ENCODE peak calls at places on chromosomes 4 and X, in nine cellular contexts. A is endothelial cell of umbilical vein, B is sigmoid colon, E is SK-N-SH, K is stomach, G is HCT116, U is HL-60, Q is H1, W is Panc1. T is an unnamed sample.

GRCh38 chr4:90226734-90227133 is 99.5 kb downstream of the CCSER1 start:
- DNase-seq in A (no peak), B (no peak), E (no peak), K (no peak), G (no peak), U (no peak), Q (no peak), W (no peak), T (no peak)

GRCh38 chr4:151671541-151672059 is 89.2 kb downstream of the GATB start:
- DNase-seq in A (no peak), B (no peak), E (peak), K (no peak), G (no peak), U (no peak), Q (no peak), W (no peak), T (no peak)

GRCh38 chr4:172412851-172413250 is 599.6 kb downstream of the GALNTL6 start:
- DNase-seq in A (no peak), B (no peak), E (no peak), K (no peak), G (no peak), U (no peak), Q (no peak), W (no peak), T (no peak)

GRCh38 chr4:2893772-2894171 is 50.1 kb downstream of the ADD1 start:
- DNase-seq in A (peak), B (no peak), E (no peak), K (no peak), G (no peak), U (no peak), Q (no peak), W (no peak), T (no peak)

GRCh38 chrX:81900522-81900921 is 698.6 kb downstream of the SH3BGRL start:
- DNase-seq in A (no peak), B (no peak), E (no peak), K (no peak), G (no peak), U (no peak), Q (no peak), W (no peak), T (no peak)

GRCh38 chr4:184382189-184382846 is 92.0 kb downstream of the IRF2 start:
- DNase-seq in A (peak), B (no peak), E (no peak), K (no peak), G (no peak), U (no peak), Q (no peak), W (no peak), T (no peak)

GRCh38 chrX:71225661-71226060 is 2.6 kb downstream of the GJB1 start:
- DNase-seq in A (no peak), B (no peak), E (no peak), K (no peak), G (no peak), U (no peak), Q (no peak), W (no peak), T (no peak)

GRCh38 chr4:153834901-153835300 is 46.0 kb upstream of the SFRP2 start:
- DNase-seq in A (no peak), B (no peak), E (no peak), K (no peak), G (no peak), U (no peak), Q (no peak), W (no peak), T (no peak)

GRCh38 chrX:111244238-111244750 is 26.0 kb downstream of the CAPN6 start:
- DNase-seq in A (no peak), B (no peak), E (peak), K (no peak), G (peak), U (no peak), Q (no peak), W (no peak), T (no peak)

GRCh38 chr4:104967034-104967401 is 179.7 kb upstream of the TET2 start:
- DNase-seq in A (no peak), B (no peak), E (no peak), K (no peak), G (no peak), U (no peak), Q (no peak), W (no peak), T (no peak)

GRCh38 chr4:1798530-1799363 is 5.7 kb downstream of the FGFR3 start:
- DNase-seq in A (no peak), B (no peak), E (no peak), K (no peak), G (no peak), U (no peak), Q (no peak), W (no peak), T (no peak)

GRCh38 chrX:73131877-73132276 is 52.6 kb upstream of the PABPC1L2A start:
- DNase-seq in A (no peak), B (no peak), E (no peak), K (no peak), G (no peak), U (no peak), Q (no peak), W (no peak), T (no peak)

GRCh38 chr4:143405197-143405730 is 68.6 kb downstream of the GAB1 start:
- DNase-seq in A (no peak), B (no peak), E (no peak), K (no peak), G (no peak), U (no peak), Q (no peak), W (no peak), T (no peak)

GRCh38 chr4:76545161-76545884 is 110.3 kb downstream of the SHROOM3 start:
- DNase-seq in A (no peak), B (no peak), E (no peak), K (no peak), G (no peak), U (no peak), Q (no peak), W (no peak), T (no peak)

GRCh38 chr4:144591401-144591800 is 54.6 kb upstream of the HHIP start:
- DNase-seq in A (peak), B (no peak), E (no peak), K (no peak), G (no peak), U (no peak), Q (no peak), W (no peak), T (peak)

GRCh38 chrX:21940356-21940829 is at the start of gene SMS:
- DNase-seq in A (peak), B (peak), E (peak), K (peak), G (no peak), U (no peak), Q (peak), W (no peak), T (peak)

GRCh38 chr4:172692701-172693100 is 475.9 kb upstream of the GALNT7 start:
- DNase-seq in A (no peak), B (no peak), E (no peak), K (no peak), G (no peak), U (no peak), Q (no peak), W (no peak), T (no peak)

GRCh38 chr4:167032876-167033275 is 201.4 kb downstream of the SPOCK3 start:
- DNase-seq in A (peak), B (no peak), E (no peak), K (no peak), G (no peak), U (no peak), Q (no peak), W (peak), T (no peak)

GRCh38 chr4:8547912-8548730 is 32.1 kb upstream of the GPR78 start:
- DNase-seq in A (no peak), B (no peak), E (peak), K (no peak), G (no peak), U (no peak), Q (no peak), W (no peak), T (peak)

GRCh38 chrX:104564335-104564734 is 1.7 kb upstream of the IL1RAPL2 start:
- DNase-seq in A (no peak), B (no peak), E (no peak), K (no peak), G (no peak), U (no peak), Q (no peak), W (no peak), T (no peak)

GRCh38 chr4:166198041-166198440 is 325.0 kb downstream of the TLL1 start:
- DNase-seq in A (no peak), B (no peak), E (no peak), K (no peak), G (no peak), U (no peak), Q (no peak), W (no peak), T (no peak)

GRCh38 chrX:110678591-110678990 is 117.0 kb downstream of the CHRDL1 start:
- DNase-seq in A (no peak), B (no peak), E (no peak), K (no peak), G (no peak), U (no peak), Q (no peak), W (no peak), T (no peak)

DNA sequence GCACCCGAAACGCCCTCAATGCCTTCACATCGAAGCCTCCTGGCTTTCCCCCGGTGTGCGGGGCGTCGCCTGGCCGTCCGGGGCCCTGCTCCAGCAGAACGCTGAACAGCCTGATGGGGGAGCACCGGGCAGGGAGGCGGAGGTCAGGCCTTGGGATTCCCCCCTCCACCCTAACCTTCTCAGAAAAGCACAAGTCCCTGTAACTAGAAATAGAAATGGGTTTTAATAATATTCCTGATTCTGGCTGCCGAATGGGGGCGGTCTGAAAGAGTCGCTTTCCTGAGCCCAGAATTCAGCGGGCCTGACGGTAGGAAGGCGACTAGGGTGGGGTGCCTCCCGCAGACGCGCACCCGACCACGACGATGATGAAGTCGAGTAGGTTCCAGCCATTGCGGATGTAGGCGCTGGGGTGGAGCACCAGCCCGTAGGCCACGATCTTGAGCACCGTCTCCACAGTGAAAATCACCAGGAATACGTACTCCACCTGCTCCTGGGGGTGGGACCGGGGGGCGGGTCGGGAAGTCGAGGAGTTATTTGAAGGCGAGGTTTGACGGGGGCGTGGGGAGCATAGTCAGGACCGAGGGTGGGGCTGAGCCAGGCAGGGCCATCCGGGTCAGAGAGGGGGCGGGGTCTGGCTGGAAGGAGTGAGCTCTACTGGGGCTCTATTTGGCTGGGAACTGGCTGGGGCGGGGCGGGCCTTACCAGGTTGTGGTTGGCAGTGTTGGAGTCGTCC is 2.5 kb downstream of the CACNA1F start:
- DNase-seq in A (no peak), B (peak), E (no peak), K (peak), G (no peak), U (no peak), Q (peak), W (no peak), T (peak)
- TF ChIP-seq CTCF in A (peak), B (no peak), E (no peak), K (no peak), G (no peak), U (no peak), Q (peak), W (no peak), T (no peak)

GRCh38 chrX:132480581-132481203 is 8.1 kb downstream of the MBNL3 start:
- DNase-seq in A (peak), B (no peak), E (no peak), K (peak), G (no peak), U (peak), Q (no peak), W (no peak), T (peak)
- H3K4me3 ChIP-seq in A (no peak), B (peak), E (peak), K (peak), G (no peak), U (peak), Q (no peak), W (no peak), T (peak)

DNA sequence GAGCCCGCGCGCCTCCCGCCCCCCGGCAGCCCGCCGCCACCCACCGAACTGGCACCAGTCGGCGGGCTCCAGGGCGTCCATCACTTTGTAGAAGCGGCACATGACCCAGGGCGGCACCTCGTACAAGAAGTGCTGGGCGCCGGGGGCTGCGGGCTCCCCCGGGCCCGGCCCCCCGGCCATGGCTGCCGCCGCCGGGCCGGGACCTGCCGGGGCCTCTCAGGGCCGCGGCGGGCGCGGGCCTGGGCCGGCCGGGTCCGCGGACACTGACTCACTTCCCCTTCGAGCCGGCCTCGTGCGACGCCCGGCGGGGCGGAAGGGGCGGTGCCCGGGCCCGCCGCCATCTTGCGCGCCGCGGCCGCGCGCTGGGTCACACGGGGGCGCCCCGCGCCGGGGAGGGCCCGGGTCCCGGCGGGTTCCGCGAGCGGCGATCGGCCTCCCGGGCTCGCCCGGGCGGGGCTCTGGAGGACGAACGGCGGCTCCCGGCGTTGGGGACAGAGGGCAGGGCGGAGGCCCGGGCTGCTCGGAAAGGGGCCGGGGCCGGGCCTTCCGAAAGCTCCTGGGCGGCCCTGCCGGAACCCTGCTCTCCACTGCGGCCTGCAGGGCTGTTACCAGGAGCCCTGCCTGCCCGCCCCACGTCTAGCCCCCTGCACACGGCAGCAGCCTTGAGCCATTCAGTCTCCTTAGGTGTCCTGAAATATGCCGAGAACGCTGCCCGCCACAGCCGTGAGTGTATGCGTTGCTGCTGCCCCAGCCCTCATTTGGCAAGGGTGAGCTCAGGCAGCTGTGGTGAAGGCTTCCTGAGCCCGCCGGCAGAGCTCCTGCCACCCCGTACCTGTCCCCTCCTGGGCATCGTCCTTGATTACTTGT is at the start of gene IRAK1:
- DNase-seq in A (peak), B (no peak), E (peak), K (peak), G (no peak), U (peak), Q (peak), W (no peak), T (peak)
- TF ChIP-seq POLR2AphosphoS5 in A (peak), B (no peak), E (no peak), K (no peak), G (peak), U (no peak), Q (no peak), W (peak), T (no peak)

GRCh38 chrX:42615161-42615563 is 162.8 kb downstream of the PPP1R2C start:
- DNase-seq in A (no peak), B (no peak), E (no peak), K (no peak), G (peak), U (no peak), Q (peak), W (no peak), T (no peak)
- TF ChIP-seq CTCF in A (peak), B (no peak), E (peak), K (no peak), G (no peak), U (no peak), Q (peak), W (peak), T (no peak)

DNA sequence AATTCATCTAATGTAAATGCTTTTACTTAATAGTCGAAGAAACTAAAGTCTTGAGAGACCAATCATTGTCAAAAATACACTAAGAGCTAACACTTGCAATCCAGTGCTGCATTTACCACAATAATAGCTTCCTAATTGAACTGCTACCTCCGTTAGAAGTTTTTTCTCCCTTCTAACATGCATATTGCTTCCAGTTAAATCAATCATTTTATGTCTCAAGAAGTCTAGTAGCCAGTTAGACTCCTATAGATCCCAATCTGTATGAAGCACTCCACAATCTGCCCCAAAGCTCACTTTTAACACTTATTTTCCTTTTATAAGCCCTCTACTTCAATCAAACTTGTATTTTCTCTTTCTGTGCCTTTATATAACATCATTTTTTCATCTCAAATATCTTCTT is 41.4 kb upstream of the GRID2 start:
- DNase-seq in A (no peak), B (no peak), E (no peak), K (no peak), G (no peak), U (no peak), Q (no peak), W (no peak), T (no peak)
- H3K4me3 ChIP-seq in A (no peak), B (no peak), E (no peak), K (no peak), G (no peak), U (no peak), Q (no peak), W (no peak), T (no peak)